ENCODE peak calls at places on chromosome 9, in ten cellular contexts. J is A549, Q is breast epithelium, K is esophagus squamous epithelium, B is H1, Z is right lobe of liver, V is sigmoid colon, E is heart left ventricle, G is HepG2, L is thyroid gland. F is an unnamed sample.
A peak's percentile ranks its signal among the peaks of the same experiment; 100 is the strongest.

GRCh38 chr9:105447386-105447813 is 434 bp upstream of the FSD1L start:
- DNase-seq in J (no peak), Q (no peak), K (no peak), B (no peak), Z (no peak), V (no peak), E (no peak), G (no peak), L (no peak), F (no peak)

GRCh38 chr9:129609486-129610192 is 11.3 kb downstream of the C9orf50 start:
- DNase-seq in J (peak; percentile 86), Q (no peak), K (no peak), B (peak; percentile 71), Z (no peak), V (no peak), E (peak; percentile 64), G (no peak), L (peak; percentile 32), F (no peak)

GRCh38 chr9:83721509-83721908 is 13.8 kb upstream of the UBQLN1 start:
- DNase-seq in J (no peak), Q (no peak), K (no peak), B (no peak), Z (no peak), V (no peak), E (no peak), G (no peak), L (no peak), F (no peak)

GRCh38 chr9:116073826-116074225 is 79.8 kb upstream of the PAPPA start:
- DNase-seq in J (no peak), Q (peak; percentile 84), K (no peak), B (no peak), Z (no peak), V (no peak), E (no peak), G (no peak), L (no peak), F (no peak)

GRCh38 chr9:20302229-20302628 is 320.1 kb downstream of the MLLT3 start:
- DNase-seq in J (no peak), Q (no peak), K (no peak), B (no peak), Z (no peak), V (no peak), E (no peak), G (no peak), L (no peak), F (no peak)

GRCh38 chr9:116605904-116606341 is 81.2 kb upstream of the TRIM32 start:
- DNase-seq in J (no peak), Q (no peak), K (no peak), B (no peak), Z (no peak), V (no peak), E (peak; percentile 66), G (no peak), L (peak; percentile 7), F (peak; percentile 70)

GRCh38 chr9:5563886-5564285 is 53.6 kb downstream of the PDCD1LG2 start:
- DNase-seq in J (no peak), Q (no peak), K (no peak), B (no peak), Z (no peak), V (no peak), E (no peak), G (no peak), L (no peak), F (no peak)

GRCh38 chr9:109506097-109506712 is 8.1 kb upstream of the PTPN3 start:
- DNase-seq in J (no peak), Q (peak; percentile 6), K (no peak), B (no peak), Z (peak; percentile 49), V (no peak), E (no peak), G (peak; percentile 89), L (no peak), F (no peak)

GRCh38 chr9:112348257-112348992 is 15.0 kb upstream of the PTBP3 start:
- DNase-seq in J (peak; percentile 83), Q (peak; percentile 62), K (no peak), B (peak; percentile 51), Z (peak; percentile 94), V (peak; percentile 88), E (peak; percentile 88), G (peak; percentile 49), L (peak; percentile 65), F (peak; percentile 80)

GRCh38 chr9:95078516-95078915 is 239.0 kb downstream of the FANCC start:
- DNase-seq in J (no peak), Q (no peak), K (no peak), B (no peak), Z (no peak), V (peak; percentile 54), E (no peak), G (no peak), L (no peak), F (peak; percentile 53)
- H3K4me1 ChIP-seq in J (peaks cover 93% of the 10 kb centered on the region), Q (peaks cover 10% of the 10 kb centered on the region), K (peaks cover 98% of the 10 kb centered on the region), B (peaks cover 3% of the 10 kb centered on the region), Z (no peaks in the 10 kb centered on the region), V (peaks cover 96% of the 10 kb centered on the region), E (peaks cover 55% of the 10 kb centered on the region), G (peaks cover 19% of the 10 kb centered on the region), L (peaks cover 43% of the 10 kb centered on the region), F (peaks cover 34% of the 10 kb centered on the region)

GRCh38 chr9:127874301-127875216 is 2.9 kb downstream of the AK1 start:
- DNase-seq in J (no peak), Q (peak; percentile 75), K (no peak), B (no peak), Z (no peak), V (peak; percentile 69), E (peak; percentile 37), G (no peak), L (peak; percentile 49), F (no peak)

GRCh38 chr9:127873886-127874285 is 3.6 kb downstream of the AK1 start:
- DNase-seq in J (no peak), Q (peak; percentile 41), K (no peak), B (no peak), Z (peak; percentile 84), V (peak; percentile 94), E (peak; percentile 93), G (no peak), L (peak; percentile 95), F (peak; percentile 83)

GRCh38 chr9:127872492-127873222 is 4.8 kb downstream of the AK1 start:
- DNase-seq in J (no peak), Q (no peak), K (no peak), B (no peak), Z (no peak), V (no peak), E (no peak), G (no peak), L (no peak), F (peak; percentile 57)

GRCh38 chr9:127871531-127871930 is 5.9 kb downstream of the AK1 start:
- DNase-seq in J (no peak), Q (no peak), K (no peak), B (no peak), Z (no peak), V (no peak), E (no peak), G (no peak), L (no peak), F (peak; percentile 58)

DNA sequence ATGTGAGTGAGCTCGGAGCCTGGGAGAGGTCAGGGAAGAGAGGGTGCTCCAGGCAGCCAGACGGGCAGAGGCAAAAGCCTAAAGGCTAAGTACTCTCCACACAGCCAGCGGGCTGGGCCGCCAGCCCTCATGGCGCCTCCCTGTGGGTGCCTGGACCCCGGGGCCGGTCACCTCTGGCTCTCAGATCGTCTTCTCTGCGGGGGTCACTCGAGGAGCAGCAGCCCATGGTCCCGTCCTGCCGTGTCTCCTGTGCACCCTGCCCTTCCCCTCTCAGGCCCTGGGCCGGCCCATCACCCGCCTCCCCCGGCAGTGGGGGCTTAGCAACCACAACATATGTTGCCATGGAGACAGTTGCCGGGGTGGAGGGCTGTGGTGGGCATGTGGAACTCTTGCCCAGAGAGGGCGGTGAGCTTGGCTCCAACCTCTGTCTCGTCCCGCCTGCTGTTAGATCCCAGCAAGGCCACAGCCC is 4.2 kb downstream of the AK1 start:
- DNase-seq in J (no peak), Q (no peak), K (no peak), B (peak; percentile 52), Z (no peak), V (peak; percentile 65), E (no peak), G (no peak), L (no peak), F (peak; percentile 63)
- TF ChIP-seq POLR2A in J (no peak), Q (no peak), K (no peak), B (no peak), Z (no peak), V (no peak), E (no peak), G (no peak), L (no peak), F (no peak)

GRCh38 chr9:21996438-21996837 is 1.8 kb downstream of the CDKN2B-AS1 start:
- DNase-seq in J (no peak), Q (no peak), K (no peak), B (no peak), Z (no peak), V (no peak), E (no peak), G (no peak), L (no peak), F (no peak)

GRCh38 chr9:21994526-21994995 is at the start of gene CDKN2B-AS1:
- DNase-seq in J (no peak), Q (no peak), K (no peak), B (peak; percentile 74), Z (no peak), V (no peak), E (peak; percentile 37), G (no peak), L (no peak), F (no peak)

GRCh38 chr9:21993893-21994525 is at the start of gene CDKN2A:
- DNase-seq in J (no peak), Q (no peak), K (no peak), B (peak; percentile 72), Z (no peak), V (no peak), E (peak; percentile 30), G (no peak), L (no peak), F (no peak)

GRCh38 chr9:21995652-21996275 is 1.2 kb downstream of the CDKN2B-AS1 start:
- DNase-seq in J (no peak), Q (no peak), K (peak; percentile 26), B (peak; percentile 80), Z (peak; percentile 65), V (no peak), E (peak; percentile 53), G (no peak), L (peak; percentile 13), F (peak; percentile 77)

DNA sequence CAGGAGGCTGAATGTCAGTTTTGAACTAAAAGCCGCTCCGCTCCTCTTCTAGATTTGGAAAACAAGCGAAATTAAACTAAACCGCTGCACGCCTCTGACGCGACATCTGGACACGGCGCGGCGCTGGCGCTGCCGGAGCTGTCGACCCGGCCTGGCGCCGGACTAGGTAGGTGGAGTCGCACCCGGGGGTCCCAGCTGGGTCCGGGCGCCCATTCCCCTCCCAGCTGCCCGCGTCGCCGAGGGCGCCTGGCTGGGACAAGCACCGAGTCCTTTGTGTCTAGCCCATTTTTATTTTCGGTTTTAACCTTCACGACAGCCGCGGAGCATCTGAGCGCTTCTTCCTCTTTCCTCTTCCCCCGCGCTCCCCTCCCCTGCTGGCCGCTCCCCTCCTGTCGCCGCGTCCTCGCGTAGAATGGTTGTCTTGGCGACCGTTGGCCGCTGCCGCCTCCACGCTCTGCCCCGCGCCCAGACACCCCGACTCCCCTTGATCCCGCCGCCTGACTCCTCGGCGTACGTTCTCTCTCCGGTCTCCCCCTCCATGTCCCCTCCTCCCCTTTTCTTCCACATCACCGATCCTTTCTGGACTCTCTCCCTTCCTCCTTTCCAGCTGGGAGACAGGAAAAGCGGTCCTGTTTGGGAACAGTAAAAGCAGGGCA is 533 bp downstream of the CDKN2B-AS1 start:
- DNase-seq in J (no peak), Q (peak; percentile 37), K (peak; percentile 58), B (peak; percentile 86), Z (peak; percentile 67), V (peak; percentile 85), E (peak; percentile 77), G (no peak), L (peak; percentile 37), F (peak; percentile 84)
- H3K4me1 ChIP-seq in J (no peaks in the 10 kb centered on the region), Q (no peaks in the 10 kb centered on the region), K (peaks cover 5% of the 10 kb centered on the region), B (peaks cover 10% of the 10 kb centered on the region), Z (no peaks in the 10 kb centered on the region), V (peaks cover 8% of the 10 kb centered on the region), E (peaks cover 3% of the 10 kb centered on the region), G (peaks cover 9% of the 10 kb centered on the region), L (peaks cover 8% of the 10 kb centered on the region), F (peaks cover 10% of the 10 kb centered on the region)

GRCh38 chr9:131282688-131283422 is 6.5 kb upstream of the FAM78A start:
- DNase-seq in J (no peak), Q (no peak), K (no peak), B (peak; percentile 79), Z (no peak), V (no peak), E (peak; percentile 68), G (no peak), L (no peak), F (no peak)
- TF ChIP-seq POLR2A in J (no peak), Q (no peak), K (no peak), B (no peak), Z (no peak), V (no peak), E (no peak), G (no peak), L (no peak), F (no peak)

F was measured in suprapubic skin.